ENCODE peak calls at places on chromosomes 3 and 15, in seven cellular contexts. D is neuronal stem cell, M is IMR-90, B is H9, O is mesendoderm, A is trophoblast cell, R is H1. T is an unnamed sample.
A peak's percentile ranks its signal among the peaks of the same experiment; 100 is the strongest.

GRCh38 chr3:11168881-11169805 is 14.8 kb downstream of the HRH1 start:
- DNase-seq in M (peak; percentile 67), B (no peak), D (no peak), A (no peak), R (no peak), O (no peak), T (peak; percentile 45)

GRCh38 chr15:70569718-70570231 is 193.6 kb downstream of the UACA start:
- DNase-seq in D (no peak), O (no peak), R (no peak), M (peak; percentile 69), B (no peak), A (no peak), T (peak; percentile 16)

GRCh38 chr3:197906850-197907187 is 43.2 kb upstream of the RPL35A start:
- DNase-seq in O (no peak), R (no peak), M (no peak), B (no peak), D (no peak), A (peak; percentile 7), T (no peak)

GRCh38 chr3:134795776-134796312 is 784 bp downstream of the EPHB1 start:
- DNase-seq in O (peak; percentile 50), A (no peak), M (peak; percentile 8), D (peak; percentile 40), B (peak; percentile 44), R (peak; percentile 81), T (peak; percentile 23)

GRCh38 chr3:174162550-174162949 is 696.6 kb upstream of the NAALADL2 start:
- DNase-seq in A (no peak), D (no peak), M (peak; percentile 66), R (no peak), O (no peak), B (no peak), T (peak; percentile 32)

GRCh38 chr15:59371458-59372351 is 966 bp downstream of the MYO1E start:
- DNase-seq in A (peak; percentile 79), O (peak; percentile 45), D (no peak), B (no peak), R (peak; percentile 56), M (no peak), T (no peak)

GRCh38 chr3:4772171-4772804 is 206.9 kb upstream of the BHLHE40 start:
- DNase-seq in D (no peak), B (no peak), O (no peak), M (peak; percentile 68), A (no peak), R (no peak), T (peak; percentile 24)

GRCh38 chr15:63476229-63476632 is 28.2 kb upstream of the USP3 start:
- DNase-seq in A (peak; percentile 83), M (peak; percentile 100), B (no peak), O (peak; percentile 83), D (no peak), R (no peak), T (peak; percentile 99)

GRCh38 chr15:46961795-46962194 is 755.5 kb upstream of the SEMA6D start:
- DNase-seq in D (no peak), O (peak; percentile 85), M (no peak), A (no peak), B (no peak), R (no peak), T (peak; percentile 72)

GRCh38 chr3:113297741-113298320 is 86.5 kb downstream of the BOC start:
- DNase-seq in O (no peak), D (no peak), A (no peak), B (no peak), R (no peak), M (no peak), T (no peak)

GRCh38 chr3:23130406-23130805 is 72.7 kb upstream of the UBE2E2 start:
- DNase-seq in M (no peak), O (no peak), R (no peak), B (no peak), A (peak; percentile 80), D (no peak), T (no peak)

GRCh38 chr15:29759596-29759995 is 62.7 kb downstream of the TJP1 start:
- DNase-seq in R (no peak), A (no peak), M (no peak), O (no peak), B (no peak), D (no peak), T (peak; percentile 16)

GRCh38 chr15:100913961-100914360 is 5.2 kb upstream of the LRRK1 start:
- DNase-seq in D (no peak), M (no peak), B (peak; percentile 10), R (no peak), O (no peak), A (no peak), T (no peak)

GRCh38 chr15:100911086-100911485 is 8.1 kb upstream of the LRRK1 start:
- DNase-seq in O (no peak), B (no peak), A (no peak), R (no peak), M (no peak), D (no peak), T (no peak)

GRCh38 chr15:100918690-100919480 is at the start of gene LRRK1:
- DNase-seq in O (peak; percentile 29), A (peak; percentile 55), D (no peak), M (peak; percentile 40), R (peak; percentile 66), B (no peak), T (peak; percentile 55)

GRCh38 chr15:100918034-100918689 is 995 bp upstream of the LRRK1 start:
- DNase-seq in A (peak; percentile 91), B (peak; percentile 92), R (peak; percentile 94), O (peak; percentile 92), M (peak; percentile 62), D (peak; percentile 59), T (peak; percentile 75)

GRCh38 chr15:100914876-100915275 is 4.3 kb upstream of the LRRK1 start:
- DNase-seq in D (no peak), R (peak; percentile 62), A (peak; percentile 80), B (peak; percentile 54), O (peak; percentile 73), M (peak; percentile 24), T (no peak)
- H2AK5ac ChIP-seq in D (no peak overlapping the region), R (no peak overlapping the region), A (no peak overlapping the region), B (no peak overlapping the region), O (no peak overlapping the region), M (no peak overlapping the region), T (no peak overlapping the region)

DNA sequence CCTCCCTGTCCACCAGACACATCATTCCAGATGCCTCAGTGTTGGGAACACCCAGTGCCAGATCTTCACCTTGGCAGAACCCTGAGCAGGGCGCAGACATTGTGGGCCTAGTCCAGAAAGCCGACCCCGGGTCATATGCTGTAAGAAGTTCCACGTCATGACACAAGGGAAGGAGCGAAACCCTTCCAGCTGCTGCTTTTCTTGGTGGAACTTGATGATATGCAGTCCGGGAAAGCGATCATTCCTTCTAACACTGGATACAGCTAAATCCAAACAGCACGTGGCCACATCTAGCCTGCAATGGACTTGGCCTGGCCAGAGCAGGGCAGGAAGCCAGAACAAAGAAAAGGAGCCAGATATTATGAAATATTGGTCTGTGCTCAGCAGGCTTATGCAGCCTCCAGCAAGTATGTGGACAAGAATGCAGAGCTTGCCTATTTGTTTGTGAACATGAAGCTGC is 22.0 kb downstream of the GASK1A start:
- DNase-seq in O (no peak), M (peak; percentile 85), B (no peak), A (peak; percentile 36), D (no peak), R (no peak), T (peak; percentile 39)
- H3K4me2 ChIP-seq in O (no peak overlapping the region), M (peak overlapping the region; percentile 6), B (no peak overlapping the region), A (no peak overlapping the region), D (no peak overlapping the region), R (no peak overlapping the region), T (no peak overlapping the region)

GRCh38 chr3:12423918-12424634 is 60.2 kb upstream of the TSEN2 start:
- DNase-seq in B (no peak), R (peak; percentile 7), A (no peak), M (peak; percentile 58), D (no peak), O (peak; percentile 46), T (peak; percentile 34)

GRCh38 chr3:12427551-12427950 is 56.7 kb upstream of the TSEN2 start:
- DNase-seq in B (no peak), A (no peak), D (no peak), O (no peak), R (no peak), M (no peak), T (no peak)

GRCh38 chr3:12425850-12426579 is 58.3 kb upstream of the TSEN2 start:
- DNase-seq in O (peak; percentile 54), R (peak; percentile 55), B (no peak), M (no peak), D (no peak), A (peak; percentile 76), T (no peak)

GRCh38 chr3:12423131-12423530 is 61.1 kb upstream of the TSEN2 start:
- DNase-seq in B (no peak), A (peak; percentile 42), R (no peak), D (no peak), M (no peak), O (no peak), T (no peak)

GRCh38 chr3:12424635-12425319 is 59.5 kb upstream of the TSEN2 start:
- DNase-seq in D (no peak), A (no peak), R (peak; percentile 32), B (no peak), M (no peak), O (peak; percentile 58), T (no peak)
- H2AK5ac ChIP-seq in D (no peak overlapping the region), A (no peak overlapping the region), R (no peak overlapping the region), B (no peak overlapping the region), M (no peak overlapping the region), O (no peak overlapping the region), T (peak overlapping the region; percentile 2)

GRCh38 chr3:30084971-30085403 is 521.4 kb upstream of the TGFBR2 start:
- DNase-seq in A (no peak), R (peak; percentile 67), O (peak; percentile 97), B (peak; percentile 75), D (no peak), M (no peak), T (peak; percentile 20)
- H3K4me2 ChIP-seq in A (no peak overlapping the region), R (peak overlapping the region; percentile 10), O (no peak overlapping the region), B (peak overlapping the region; percentile 17), D (no peak overlapping the region), M (no peak overlapping the region), T (no peak overlapping the region)

DNA sequence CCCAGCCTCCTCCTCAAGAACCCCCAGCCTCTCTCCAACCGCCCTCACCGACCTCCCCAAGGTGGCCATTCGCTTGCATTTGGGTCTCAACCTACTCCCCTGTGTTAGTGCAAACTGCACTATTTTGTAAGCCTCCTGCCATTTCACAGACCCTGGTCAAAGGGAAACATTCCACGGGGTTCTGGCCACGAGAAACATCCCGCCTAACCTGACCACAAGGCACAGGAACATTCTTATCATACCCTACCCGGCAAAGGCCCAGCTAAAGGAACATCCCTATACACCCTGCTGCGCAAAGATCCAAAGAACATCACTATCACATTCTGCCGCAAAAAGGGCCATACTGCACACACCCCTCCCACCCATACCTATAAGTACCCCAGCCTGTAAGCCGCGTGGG is 22.9 kb downstream of the RPSA start:
- DNase-seq in B (no peak), M (no peak), A (peak; percentile 69), D (no peak), R (peak; percentile 38), O (no peak), T (no peak)
- H2AK5ac ChIP-seq in B (no peak overlapping the region), M (no peak overlapping the region), A (no peak overlapping the region), D (no peak overlapping the region), R (no peak overlapping the region), O (no peak overlapping the region), T (no peak overlapping the region)

DNA sequence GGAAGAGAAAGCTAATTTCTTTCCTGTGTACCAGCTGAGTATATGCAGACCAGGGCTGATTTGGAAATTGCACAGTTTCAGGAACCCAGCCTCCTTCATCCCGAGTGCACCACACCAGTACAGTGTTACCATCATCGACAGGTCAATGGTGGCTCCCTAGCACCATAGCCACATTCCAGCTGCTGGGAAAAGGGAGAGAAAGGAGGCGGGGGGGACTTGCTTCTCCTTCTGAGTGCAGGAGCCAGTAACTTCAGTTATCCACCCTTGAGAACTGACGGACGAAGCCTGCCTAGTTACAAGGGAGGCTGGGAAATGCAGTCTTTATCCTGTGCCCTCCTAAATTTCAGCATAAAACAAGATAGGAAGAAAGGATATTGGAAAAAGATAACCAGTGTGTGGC is 129.7 kb upstream of the PRICKLE2 start:
- DNase-seq in A (no peak), M (no peak), B (no peak), O (no peak), D (no peak), R (no peak), T (peak; percentile 40)
- H3K4me2 ChIP-seq in A (no peak overlapping the region), M (peak overlapping the region; percentile 44), B (no peak overlapping the region), O (no peak overlapping the region), D (no peak overlapping the region), R (no peak overlapping the region), T (no peak overlapping the region)

T was measured in mesenchymal stem cell.